ENCODE peak calls at places on chromosomes 6 and 20, in ten cellular contexts. D is mesendoderm, C is upper lobe of right lung, A is aorta, X is pancreas, U is SJSA1, E is HL-60, B is RWPE1, O is GM12878, R is hepatocyte. N is an unnamed sample.
A peak's percentile ranks its signal among the peaks of the same experiment; 100 is the strongest.

GRCh38 chr20:24160563-24161355 is 172.2 kb upstream of the GGTLC1 start:
- DNase-seq in B (peak; percentile 41), E (no peak), O (no peak), A (peak; percentile 83), R (peak; percentile 74), U (peak; percentile 56), C (no peak), D (peak; percentile 68), X (no peak), N (peak; percentile 36)

GRCh38 chr6:113968472-113968871 is 2.5 kb downstream of the HDAC2 start:
- DNase-seq in R (no peak), U (no peak), E (no peak), X (no peak), B (no peak), C (no peak), D (no peak), A (no peak), O (no peak), N (no peak)

GRCh38 chr20:38208088-38208487 is 43.0 kb upstream of the TGM2 start:
- DNase-seq in D (no peak), R (no peak), C (peak; percentile 1), E (no peak), O (no peak), X (no peak), U (no peak), B (no peak), A (peak; percentile 12), N (no peak)

GRCh38 chr20:45407783-45408645 is at the start of gene DBNDD2:
- DNase-seq in O (no peak), R (no peak), B (no peak), U (no peak), C (no peak), A (no peak), X (peak; percentile 35), E (no peak), D (no peak), N (no peak)

GRCh38 chr6:4723383-4723782 is 52.8 kb upstream of the CDYL start:
- DNase-seq in U (no peak), D (no peak), R (no peak), C (no peak), B (no peak), E (no peak), O (no peak), X (no peak), A (no peak), N (no peak)

GRCh38 chr20:59007758-59008511 is 881 bp upstream of the CTSZ start:
- DNase-seq in C (peak; percentile 83), U (no peak), R (no peak), A (peak; percentile 75), D (no peak), B (no peak), O (peak; percentile 60), X (no peak), E (peak; percentile 78), N (no peak)

GRCh38 chr20:9270831-9271230 is 201.9 kb downstream of the PLCB4 start:
- DNase-seq in O (no peak), U (no peak), X (no peak), D (no peak), A (no peak), C (no peak), R (no peak), B (no peak), E (no peak), N (no peak)

GRCh38 chr6:168374541-168375071 is 55.0 kb upstream of the DACT2 start:
- DNase-seq in E (no peak), D (no peak), X (peak; percentile 45), O (no peak), U (no peak), A (peak; percentile 55), C (peak; percentile 38), R (no peak), B (no peak), N (no peak)

GRCh38 chr6:120557554-120557953 is 776.7 kb downstream of the TBC1D32 start:
- DNase-seq in O (no peak), R (no peak), U (no peak), A (no peak), X (no peak), E (no peak), B (no peak), D (no peak), C (no peak), N (no peak)

GRCh38 chr20:53753880-53754459 is 160.3 kb upstream of the ZNF217 start:
- DNase-seq in U (no peak), C (no peak), A (no peak), E (no peak), O (no peak), B (no peak), D (no peak), R (no peak), X (no peak), N (no peak)

GRCh38 chr20:53752583-53752970 is 158.9 kb upstream of the ZNF217 start:
- DNase-seq in U (no peak), C (no peak), B (no peak), A (no peak), D (no peak), E (no peak), O (no peak), R (no peak), X (no peak), N (no peak)

GRCh38 chr20:53750827-53751393 is 157.3 kb upstream of the ZNF217 start:
- DNase-seq in B (no peak), O (peak; percentile 69), E (no peak), X (no peak), U (no peak), R (peak; percentile 75), D (peak; percentile 71), C (no peak), A (no peak), N (peak; percentile 57)

GRCh38 chr20:53751394-53752368 is 158.0 kb upstream of the ZNF217 start:
- DNase-seq in E (peak; percentile 65), D (no peak), C (no peak), R (no peak), A (no peak), O (peak; percentile 86), U (no peak), X (no peak), B (no peak), N (no peak)

DNA sequence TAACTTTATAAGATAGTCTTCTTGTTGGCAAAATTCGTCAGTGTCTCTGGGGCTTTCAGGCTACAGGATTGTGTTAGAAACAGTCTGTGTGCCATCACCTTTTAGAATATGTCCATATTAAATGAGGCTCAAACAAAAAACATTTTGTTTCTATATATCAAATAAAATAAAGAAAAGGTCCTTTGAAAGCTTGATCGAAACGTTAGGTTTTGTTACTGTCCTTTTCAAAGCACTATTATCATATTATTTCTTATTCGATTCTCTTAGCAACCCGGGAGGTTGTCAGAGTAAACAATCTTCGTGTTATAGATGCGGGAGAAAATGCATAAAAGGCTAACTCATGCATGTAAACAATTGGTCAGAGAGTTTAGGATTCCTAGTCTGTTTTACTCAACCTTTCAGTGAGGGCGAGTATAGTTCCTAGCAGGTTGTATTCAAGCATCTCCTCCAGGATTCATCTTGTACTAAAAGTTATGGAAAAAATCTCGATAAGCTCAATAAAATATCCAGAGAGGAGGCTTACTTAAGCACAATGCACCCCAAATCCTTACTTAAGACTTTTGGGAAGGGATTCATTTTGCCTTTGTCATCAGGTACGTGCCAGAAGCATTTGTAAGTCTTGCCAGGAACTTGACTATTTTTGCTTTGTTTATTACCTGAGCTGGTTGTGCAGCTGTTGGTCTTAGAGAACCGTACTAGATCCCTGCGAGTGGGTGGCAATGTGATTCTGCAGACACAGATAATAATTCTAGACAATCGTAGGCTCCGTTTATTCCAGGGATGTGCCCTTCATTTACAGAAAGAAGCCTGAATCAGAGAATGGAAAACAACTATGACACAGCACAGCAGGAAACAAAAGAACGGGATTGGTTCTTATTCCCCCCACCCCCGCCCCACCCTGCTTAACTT is 159.6 kb upstream of the ZNF217 start:
- DNase-seq in E (no peak), O (no peak), U (no peak), B (peak; percentile 81), D (peak; percentile 75), X (no peak), R (no peak), C (no peak), A (no peak), N (peak; percentile 91)
- H3K27ac ChIP-seq in E (peak overlapping the region; percentile 82), O (peak overlapping the region; percentile 99), U (peak overlapping the region; percentile 80), B (no peak overlapping the region), D (no peak overlapping the region), X (no peak overlapping the region), R (peak overlapping the region; percentile 91), C (no peak overlapping the region), A (no peak overlapping the region), N (peak overlapping the region; percentile 97)

GRCh38 chr6:36596359-36596758 is 2.2 kb downstream of the SRSF3 start:
- DNase-seq in B (no peak), C (no peak), A (no peak), X (no peak), D (no peak), E (no peak), R (no peak), O (no peak), U (no peak), N (no peak)
- H3K27ac ChIP-seq in B (peak overlapping the region; percentile 64), C (peak overlapping the region; percentile 100), A (no peak overlapping the region), X (peak overlapping the region; percentile 99), D (no peak overlapping the region), E (peak overlapping the region; percentile 96), R (peak overlapping the region; percentile 98), O (peak overlapping the region; percentile 21), U (peak overlapping the region; percentile 97), N (peak overlapping the region; percentile 99)

DNA sequence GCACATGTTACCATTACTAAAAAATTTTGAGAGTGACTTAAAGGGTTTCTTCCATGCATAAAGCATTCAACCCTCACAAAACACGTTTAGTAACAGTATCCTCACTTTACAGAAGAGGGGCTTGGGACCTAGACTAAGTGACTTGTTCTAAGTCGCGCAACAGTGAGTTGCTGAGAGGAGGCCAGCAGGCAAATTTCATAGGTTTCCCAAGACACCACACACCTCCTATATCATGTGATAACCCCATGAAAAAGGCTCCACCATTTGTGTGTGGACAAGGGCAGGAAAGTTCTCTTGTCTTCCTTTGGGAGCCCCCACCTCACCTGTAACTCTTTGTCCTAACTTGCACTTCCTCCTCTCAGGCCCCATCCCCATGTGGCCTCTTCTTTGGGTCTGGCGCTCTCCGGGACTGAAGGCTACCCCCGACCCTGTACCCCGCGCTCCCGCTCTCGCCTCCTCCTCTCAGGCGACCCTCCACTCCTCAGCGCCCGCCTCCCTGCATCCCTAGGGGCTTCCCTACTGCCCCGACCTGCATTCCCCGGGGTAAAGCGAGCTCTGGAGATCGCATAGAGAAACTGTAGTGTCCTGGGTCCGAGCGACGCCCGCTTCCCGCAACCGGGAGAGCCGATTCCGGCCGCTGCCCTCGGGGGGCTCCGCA is 397 bp downstream of the PSMB8 start:
- DNase-seq in U (no peak), X (peak; percentile 70), E (peak; percentile 47), R (no peak), B (no peak), O (no peak), A (no peak), C (no peak), D (no peak), N (no peak)
- H3K27ac ChIP-seq in U (peak overlapping the region; percentile 93), X (peak overlapping the region; percentile 96), E (peak overlapping the region; percentile 91), R (peak overlapping the region; percentile 72), B (peak overlapping the region; percentile 85), O (peak overlapping the region; percentile 96), A (peak overlapping the region; percentile 69), C (peak overlapping the region; percentile 98), D (no peak overlapping the region), N (peak overlapping the region; percentile 89)

DNA sequence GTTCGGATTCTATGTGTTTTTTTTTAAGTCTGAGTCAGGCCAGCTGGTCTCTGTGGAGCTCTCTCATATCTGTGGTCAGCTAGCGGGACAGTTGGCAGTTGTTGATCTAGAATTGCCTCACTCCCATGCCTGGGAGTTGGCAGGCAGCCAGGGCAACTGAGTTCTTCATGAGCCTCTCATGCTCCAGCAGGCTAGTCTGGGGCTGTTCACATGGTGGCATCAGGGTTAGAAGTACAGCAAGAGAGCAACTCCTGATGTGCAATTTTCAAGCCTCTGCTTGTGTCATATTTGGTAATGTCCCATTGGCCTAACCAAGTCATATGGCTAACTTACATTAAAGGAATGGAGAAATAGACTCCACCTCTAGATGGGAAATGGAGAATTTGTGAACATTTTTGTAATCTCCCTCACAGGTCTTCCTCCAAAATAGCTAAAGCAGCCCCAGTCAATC is 6.7 kb upstream of the IFT52 start:
- DNase-seq in U (peak; percentile 81), X (peak; percentile 96), R (peak; percentile 83), B (peak; percentile 52), C (peak; percentile 79), E (peak; percentile 98), O (no peak), D (no peak), A (peak; percentile 92), N (peak; percentile 89)
- H3K27ac ChIP-seq in U (peak overlapping the region; percentile 34), X (peak overlapping the region; percentile 57), R (peak overlapping the region; percentile 74), B (peak overlapping the region; percentile 34), C (peak overlapping the region; percentile 42), E (peak overlapping the region; percentile 85), O (no peak overlapping the region), D (no peak overlapping the region), A (no peak overlapping the region), N (no peak overlapping the region)